ENCODE peak calls at places on chromosome 2, in ten cellular contexts. J is heart left ventricle; D is transverse colon; B is sigmoid colon; L is dorsolateral prefrontal cortex; F is fibroblast of lung; A is CD4-positive, alpha-beta T cell; P is prostate gland; U is A549; K is GM23248. Y is an unnamed sample.

GRCh38 chr2:111039984-111040383 is 80.7 kb upstream of the BCL2L11 start:
- DNase-seq in F (no peak), B (no peak), L (no peak), A (no peak), U (no peak), D (no peak), P (no peak), K (no peak), J (no peak), Y (peak; percentile 11)

GRCh38 chr2:51960846-51961335 is 929.0 kb upstream of the NRXN1 start:
- DNase-seq in K (peak; percentile 8), B (no peak), L (no peak), P (no peak), D (no peak), J (no peak), A (no peak), U (no peak), F (no peak), Y (no peak)

GRCh38 chr2:231452799-231453508 is 11.3 kb downstream of the NCL start:
- DNase-seq in L (no peak), F (peak; percentile 4), J (no peak), K (no peak), U (peak; percentile 23), P (no peak), D (no peak), B (no peak), A (no peak), Y (no peak)

GRCh38 chr2:134435936-134436335 is 182.1 kb downstream of the MGAT5 start:
- DNase-seq in K (no peak), P (no peak), D (no peak), B (no peak), F (no peak), U (no peak), L (no peak), J (no peak), A (no peak), Y (no peak)

GRCh38 chr2:179224361-179224760 is 40.3 kb downstream of the SESTD1 start:
- DNase-seq in A (no peak), D (no peak), B (no peak), J (no peak), P (no peak), F (no peak), U (no peak), K (no peak), L (no peak), Y (no peak)

GRCh38 chr2:224433442-224433841 is 31.5 kb upstream of the FAM124B start:
- DNase-seq in K (no peak), P (no peak), L (no peak), D (no peak), F (no peak), U (no peak), A (no peak), B (no peak), J (no peak), Y (no peak)

GRCh38 chr2:183242937-183243336 is 118.7 kb downstream of the NUP35 start:
- DNase-seq in F (peak; percentile 25), K (peak; percentile 44), P (no peak), D (no peak), J (no peak), U (no peak), B (no peak), L (no peak), A (no peak), Y (no peak)

GRCh38 chr2:203279288-203279687 is 40.5 kb downstream of the CYP20A1 start:
- DNase-seq in F (no peak), A (no peak), U (peak; percentile 23), K (no peak), J (no peak), B (no peak), P (no peak), L (no peak), D (no peak), Y (no peak)

GRCh38 chr2:120817136-120817955 is 81.7 kb downstream of the GLI2 start:
- DNase-seq in K (no peak), J (no peak), P (peak; percentile 50), F (no peak), L (no peak), U (no peak), A (no peak), B (no peak), D (no peak), Y (no peak)

GRCh38 chr2:214904634-214905033 is 95.2 kb upstream of the BARD1 start:
- DNase-seq in A (no peak), P (no peak), F (no peak), L (no peak), U (no peak), B (no peak), D (no peak), K (no peak), J (no peak), Y (no peak)

GRCh38 chr2:214902273-214902672 is 92.8 kb upstream of the BARD1 start:
- DNase-seq in P (no peak), K (no peak), B (no peak), F (no peak), L (no peak), J (no peak), U (no peak), A (no peak), D (no peak), Y (peak; percentile 32)

GRCh38 chr2:214899751-214900150 is 90.3 kb upstream of the BARD1 start:
- DNase-seq in P (no peak), D (no peak), J (no peak), B (no peak), L (no peak), U (no peak), A (no peak), K (no peak), F (no peak), Y (no peak)

GRCh38 chr2:214904176-214904575 is 94.7 kb upstream of the BARD1 start:
- DNase-seq in L (no peak), J (no peak), P (no peak), F (no peak), U (no peak), D (no peak), A (no peak), K (no peak), B (no peak), Y (no peak)
- H3K27ac ChIP-seq in L (no peak overlapping the region), J (no peak overlapping the region), P (no peak overlapping the region), F (no peak overlapping the region), U (no peak overlapping the region), D (no peak overlapping the region), A (no peak overlapping the region), K (no peak overlapping the region), B (no peak overlapping the region), Y (no peak overlapping the region)

GRCh38 chr2:164975885-164976284 is 20.6 kb upstream of the SLC38A11 start:
- DNase-seq in K (no peak), J (no peak), F (no peak), P (no peak), U (no peak), B (no peak), L (no peak), A (no peak), D (no peak), Y (no peak)
- H3K27ac ChIP-seq in K (no peak overlapping the region), J (no peak overlapping the region), F (no peak overlapping the region), P (no peak overlapping the region), U (no peak overlapping the region), B (no peak overlapping the region), L (no peak overlapping the region), A (no peak overlapping the region), D (no peak overlapping the region), Y (no peak overlapping the region)

DNA sequence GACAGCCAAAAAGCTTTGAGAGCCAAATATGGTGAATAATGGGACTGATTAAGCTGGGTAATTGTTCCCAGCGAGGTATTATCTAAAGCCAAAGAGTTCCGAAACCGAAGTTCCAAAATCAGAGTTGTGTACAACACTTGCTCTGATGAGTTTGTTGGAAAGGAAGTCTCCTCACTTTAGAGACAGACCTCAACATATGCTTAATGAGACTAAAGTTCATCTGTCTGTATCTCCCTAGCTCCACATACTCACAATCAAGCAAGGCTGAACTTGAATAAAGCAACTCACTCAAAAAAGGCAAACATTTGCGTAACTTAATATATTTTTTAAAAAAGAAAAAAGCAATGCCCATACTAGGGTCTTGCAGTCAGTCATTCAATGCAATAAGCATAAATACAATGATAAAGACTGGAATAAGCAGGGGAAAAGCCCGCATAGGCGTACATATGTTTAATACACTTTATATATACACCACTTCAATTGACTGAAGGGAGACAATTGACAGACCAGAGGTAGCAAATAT is 60.1 kb downstream of the IRS1 start:
- DNase-seq in A (no peak), F (no peak), L (no peak), D (no peak), U (no peak), B (no peak), P (no peak), J (no peak), K (no peak), Y (no peak)
- H3K27ac ChIP-seq in A (no peak overlapping the region), F (no peak overlapping the region), L (no peak overlapping the region), D (peak overlapping the region; percentile 59), U (peak overlapping the region; percentile 52), B (no peak overlapping the region), P (peak overlapping the region; percentile 83), J (peak overlapping the region; percentile 47), K (no peak overlapping the region), Y (peak overlapping the region; percentile 38)

GRCh38 chr2:189580662-189581353 is at the start of gene SLC40A1:
- DNase-seq in K (peak; percentile 56), D (peak; percentile 83), F (peak; percentile 52), L (no peak), A (peak; percentile 51), J (peak; percentile 89), B (peak; percentile 90), U (peak; percentile 80), P (peak; percentile 74), Y (peak; percentile 92)

GRCh38 chr2:189582140-189582825 is 1.7 kb upstream of the SLC40A1 start:
- DNase-seq in D (no peak), P (no peak), A (no peak), F (no peak), U (no peak), J (no peak), K (no peak), B (no peak), L (no peak), Y (no peak)

GRCh38 chr2:189580267-189580661 is 322 bp downstream of the SLC40A1 start:
- DNase-seq in J (peak; percentile 37), U (no peak), B (peak; percentile 63), L (no peak), A (peak; percentile 8), P (peak; percentile 10), K (no peak), D (peak; percentile 37), F (peak; percentile 26), Y (peak; percentile 76)

GRCh38 chr2:189579585-189579984 is 1.0 kb downstream of the SLC40A1 start:
- DNase-seq in B (no peak), D (no peak), F (peak; percentile 76), J (no peak), L (no peak), A (no peak), P (peak; percentile 17), U (no peak), K (peak; percentile 26), Y (no peak)

DNA sequence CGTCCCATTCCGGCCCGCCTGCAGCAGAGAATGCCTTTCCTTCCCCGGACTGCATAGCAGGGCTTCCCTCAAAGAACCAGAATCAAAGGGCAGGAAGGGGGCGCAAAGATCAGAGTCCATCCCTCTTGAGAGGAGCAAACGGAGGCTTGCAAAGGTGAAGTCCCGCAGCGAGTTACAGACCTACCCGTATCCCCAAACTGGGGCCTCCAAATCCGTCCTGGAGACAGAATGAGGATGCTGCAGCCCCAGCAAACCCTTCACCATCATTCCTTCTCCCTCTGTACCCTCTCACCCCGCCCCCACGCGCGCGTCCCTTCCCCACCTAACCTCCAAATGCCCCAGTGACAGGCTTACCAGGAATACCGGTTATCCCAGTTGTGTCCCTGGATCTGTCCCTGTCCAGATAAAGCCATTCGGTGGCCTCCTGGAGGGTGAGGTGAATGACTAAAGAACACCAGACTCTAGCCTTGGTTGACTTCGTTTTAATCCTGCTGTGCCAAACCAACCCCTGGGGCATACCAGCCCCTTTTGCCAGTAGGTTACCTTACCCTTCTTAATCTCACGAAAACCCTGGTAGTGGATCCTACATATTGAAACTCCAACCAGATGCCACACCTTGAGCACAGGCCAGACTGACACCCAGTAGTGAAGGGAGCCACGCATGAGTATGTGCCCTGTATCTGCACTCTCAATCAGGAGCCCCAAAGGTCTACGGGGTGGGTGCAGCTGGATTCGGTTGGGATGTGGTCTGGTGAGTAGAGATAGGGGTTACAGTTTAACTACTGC is 961 bp upstream of the SLC40A1 start:
- DNase-seq in U (no peak), D (peak; percentile 30), B (peak; percentile 70), J (peak; percentile 28), K (no peak), F (no peak), L (no peak), A (no peak), P (peak; percentile 33), Y (no peak)
- H3K27ac ChIP-seq in U (peak overlapping the region; percentile 77), D (peak overlapping the region; percentile 94), B (peak overlapping the region; percentile 93), J (peak overlapping the region; percentile 96), K (no peak overlapping the region), F (no peak overlapping the region), L (peak overlapping the region; percentile 85), A (peak overlapping the region; percentile 66), P (peak overlapping the region; percentile 83), Y (no peak overlapping the region)

Y was measured in SJCRH30.